ENCODE peak calls at places on chromosomes 2 and 18, in ten cellular contexts. T, X, N, B, I, Z, D, J, A and Q are unnamed samples.

GRCh38 chr2:12606472-12607000 is 110.2 kb upstream of the TRIB2 start:
- DNase-seq in D (no peak), T (no peak), I (no peak), Z (no peak), B (peak; percentile 56), X (no peak), A (no peak), J (no peak), N (no peak), Q (no peak)

GRCh38 chr2:12507295-12507694 is 209.4 kb upstream of the TRIB2 start:
- DNase-seq in T (peak; percentile 76), D (peak; percentile 84), A (peak; percentile 92), J (peak; percentile 65), Z (peak; percentile 87), N (no peak), X (peak; percentile 80), I (no peak), B (no peak), Q (no peak)

GRCh38 chr2:238509151-238509820 is 82.6 kb downstream of the ASB1 start:
- DNase-seq in X (no peak), A (no peak), N (no peak), J (no peak), D (no peak), T (no peak), Z (no peak), B (peak; percentile 76), I (no peak), Q (no peak)

GRCh38 chr18:79724299-79725080 is 44.9 kb downstream of the CTDP1 start:
- DNase-seq in X (no peak), D (no peak), J (no peak), Z (no peak), T (no peak), N (no peak), I (no peak), B (no peak), A (no peak), Q (no peak)

GRCh38 chr18:34970106-34970505 is 71.1 kb upstream of the MAPRE2 start:
- DNase-seq in N (no peak), X (no peak), I (no peak), B (no peak), Z (no peak), D (no peak), A (no peak), J (no peak), T (no peak), Q (no peak)

GRCh38 chr2:45190481-45190880 is 181.2 kb upstream of the SIX2 start:
- DNase-seq in A (no peak), N (no peak), J (no peak), D (no peak), X (peak; percentile 33), B (no peak), I (no peak), Z (no peak), T (no peak), Q (no peak)

GRCh38 chr2:213098612-213099011 is 52.8 kb downstream of the IKZF2 start:
- DNase-seq in T (no peak), N (no peak), I (no peak), D (no peak), B (no peak), Z (no peak), X (no peak), J (no peak), A (no peak), Q (no peak)

GRCh38 chr2:237011196-237011595 is 74.5 kb upstream of the COPS8 start:
- DNase-seq in D (no peak), I (no peak), J (no peak), B (peak; percentile 30), X (no peak), Z (no peak), T (no peak), A (no peak), N (no peak), Q (no peak)

GRCh38 chr2:170218456-170218855 is 40.5 kb downstream of the MYO3B start:
- DNase-seq in I (peak; percentile 28), B (no peak), J (no peak), Z (no peak), A (no peak), D (no peak), N (no peak), X (no peak), T (no peak), Q (peak; percentile 37)

GRCh38 chr2:165804719-165805118 is 10.7 kb upstream of the GALNT3 start:
- DNase-seq in D (no peak), A (no peak), B (no peak), J (no peak), X (no peak), I (no peak), N (no peak), T (no peak), Z (no peak), Q (peak; percentile 53)